ENCODE peak calls at places on chromosomes 16 and 17, in nine cellular contexts. G, I, C, X, F, A, V, Q and J are unnamed samples.

GRCh38 chr17:55420776-55421178 is 858 bp downstream of the MMD start:
- DNase-seq in V (peak; percentile 41), I (peak; percentile 59), Q (peak; percentile 18), C (peak; percentile 50), X (no peak), F (no peak), G (peak; percentile 8), A (no peak), J (no peak)

GRCh38 chr17:47720754-47721533 is 12.1 kb upstream of the TBX21 start:
- DNase-seq in A (no peak), C (no peak), I (peak; percentile 46), V (peak; percentile 98), X (no peak), F (peak; percentile 41), Q (peak; percentile 26), G (peak; percentile 67), J (no peak)

GRCh38 chr16:6068063-6068462 is 970.5 kb upstream of the EEF2KMT start:
- DNase-seq in G (no peak), V (no peak), X (no peak), C (no peak), I (no peak), A (no peak), F (no peak), Q (no peak), J (no peak)

GRCh38 chr17:50563095-50563511 is 2.6 kb downstream of the CACNA1G start:
- DNase-seq in I (no peak), V (no peak), A (no peak), F (no peak), X (no peak), G (no peak), C (no peak), Q (no peak), J (no peak)

GRCh38 chr16:16042076-16042475 is 92.7 kb downstream of the ABCC1 start:
- DNase-seq in I (no peak), X (no peak), F (no peak), G (no peak), A (no peak), Q (peak; percentile 89), C (no peak), V (no peak), J (no peak)

GRCh38 chr17:62601438-62601837 is 26.0 kb upstream of the MRC2 start:
- DNase-seq in X (no peak), I (no peak), V (no peak), Q (no peak), G (no peak), F (no peak), A (no peak), C (no peak), J (no peak)

GRCh38 chr17:38879878-38880727 is 10.2 kb downstream of the LASP1 start:
- DNase-seq in X (no peak), F (peak; percentile 58), I (peak; percentile 16), Q (peak; percentile 93), G (no peak), A (peak; percentile 90), C (peak; percentile 72), V (no peak), J (no peak)

GRCh38 chr17:81712468-81713003 is 452 bp downstream of the SLC25A10 start:
- DNase-seq in A (no peak), V (no peak), I (peak; percentile 63), Q (peak; percentile 41), X (no peak), C (peak; percentile 66), G (no peak), F (peak; percentile 85), J (peak; percentile 28)

GRCh38 chr17:153851-154250 is 16.5 kb downstream of the SCGB1C2 start:
- DNase-seq in X (no peak), V (no peak), G (no peak), F (no peak), I (no peak), C (no peak), Q (no peak), A (no peak), J (no peak)

GRCh38 chr16:15874745-15875314 is 13.6 kb downstream of the CEP20 start:
- DNase-seq in X (no peak), G (no peak), F (no peak), I (peak; percentile 61), V (no peak), C (no peak), A (no peak), Q (peak; percentile 77), J (peak; percentile 35)

GRCh38 chr16:56332464-56333079 is 92.8 kb downstream of the AMFR start:
- DNase-seq in F (peak; percentile 79), C (peak; percentile 80), V (no peak), Q (peak; percentile 97), I (no peak), X (no peak), G (no peak), A (no peak), J (no peak)

GRCh38 chr16:57999366-57999970 is 1.0 kb downstream of the ZNF319 start:
- DNase-seq in X (no peak), Q (no peak), C (no peak), G (no peak), I (no peak), A (no peak), V (no peak), F (no peak), J (no peak)

GRCh38 chr17:65588194-65588808 is 26.9 kb upstream of the AXIN2 start:
- DNase-seq in F (peak; percentile 45), I (peak; percentile 93), X (no peak), G (no peak), C (no peak), Q (no peak), V (no peak), A (no peak), J (no peak)

GRCh38 chr17:32297424-32297823 is 31.8 kb downstream of the RHBDL3 start:
- DNase-seq in A (no peak), G (no peak), F (no peak), X (no peak), C (no peak), I (no peak), V (no peak), Q (no peak), J (no peak)